ENCODE peak calls at places on chromosomes 13 and 19, in four cellular contexts. P is omental fat pad, U is neural progenitor cell, J is choroid plexus epithelial cell. E is an unnamed sample.

GRCh38 chr19:55258476-55258827 is 365 bp downstream of the PPP6R1 start:
- DNase-seq in P (no peak), J (no peak), U (peak), E (no peak)

GRCh38 chr13:112828756-112829155 is 138.9 kb downstream of the ATP11A start:
- DNase-seq in P (no peak), U (no peak), J (no peak), E (no peak)

GRCh38 chr13:31431722-31432137 is 232.0 kb downstream of the B3GLCT start:
- DNase-seq in J (peak), P (peak), U (peak), E (no peak)

GRCh38 chr13:98513837-98514236 is 63.1 kb downstream of the STK24 start:
- DNase-seq in J (no peak), P (no peak), U (no peak), E (no peak)

GRCh38 chr19:42088471-42089190 is 12.7 kb downstream of the ZNF574 start:
- DNase-seq in P (no peak), J (peak), U (no peak), E (no peak)

GRCh38 chr13:97768134-97768533 is 185.3 kb upstream of the IPO5 start:
- DNase-seq in J (no peak), P (no peak), U (no peak), E (no peak)

GRCh38 chr13:41610426-41610825 is 153.1 kb downstream of the RGCC start:
- DNase-seq in J (peak), P (no peak), U (no peak), E (peak)

GRCh38 chr19:5567360-5567970 is at the start of gene TINCR:
- DNase-seq in U (peak), J (no peak), P (no peak), E (no peak)

GRCh38 chr13:33284916-33285315 is 639 bp downstream of the STARD13 start:
- DNase-seq in P (no peak), J (peak), U (no peak), E (no peak)

GRCh38 chr19:48511800-48512503 is at the start of gene LMTK3:
- DNase-seq in P (no peak), J (no peak), U (peak), E (no peak)

GRCh38 chr13:77767413-77767812 is 69.9 kb downstream of the SLAIN1 start:
- DNase-seq in J (no peak), P (no peak), U (no peak), E (no peak)

GRCh38 chr13:114001331-114002008 is 27.6 kb upstream of the C13orf46 start:
- DNase-seq in J (no peak), U (no peak), P (no peak), E (no peak)

GRCh38 chr13:94112227-94112626 is 367.3 kb downstream of the DCT start:
- DNase-seq in U (no peak), J (peak), P (no peak), E (peak)

GRCh38 chr13:113882266-113882627 is 18.4 kb upstream of the GAS6 start:
- DNase-seq in P (no peak), J (no peak), U (no peak), E (no peak)

GRCh38 chr19:46480409-46480808 is 9.0 kb upstream of the PNMA8A start:
- DNase-seq in P (no peak), J (peak), U (peak), E (no peak)

GRCh38 chr13:70814684-70815083 is 706.4 kb upstream of the KLHL1 start:
- DNase-seq in P (no peak), U (no peak), J (no peak), E (no peak)

GRCh38 chr13:40770609-40770933 is 419 bp downstream of the MRPS31 start:
- DNase-seq in P (no peak), J (no peak), U (no peak), E (no peak)

GRCh38 chr19:42313096-42313839 is at the start of gene TMEM145:
- DNase-seq in P (no peak), U (peak), J (peak), E (no peak)

GRCh38 chr19:23509686-23510450 is 114.6 kb upstream of the ZNF91 start:
- DNase-seq in P (no peak), U (no peak), J (no peak), E (no peak)

GRCh38 chr13:106986687-106987434 is 418.9 kb upstream of the ARGLU1 start:
- DNase-seq in J (peak), U (no peak), P (no peak), E (no peak)

GRCh38 chr13:111951982-111952565 is 114.9 kb upstream of the SOX1 start:
- DNase-seq in U (no peak), J (no peak), P (no peak), E (no peak)

GRCh38 chr19:57613941-57614743 is at the start of gene ZNF134:
- DNase-seq in J (peak), U (peak), P (peak), E (peak)
- TF ChIP-seq CTCF in J (peak), U (no peak), P (no peak), E (peak)

GRCh38 chr19:21912654-21913053 is 76.7 kb upstream of the ZNF43 start:
- DNase-seq in P (no peak), U (no peak), J (no peak), E (no peak)
- TF ChIP-seq CTCF in P (no peak), U (no peak), J (no peak), E (no peak)

GRCh38 chr13:53405616-53406015 is 377.0 kb downstream of the OLFM4 start:
- DNase-seq in U (peak), J (no peak), P (no peak), E (no peak)
- TF ChIP-seq CTCF in U (peak), J (no peak), P (no peak), E (no peak)

GRCh38 chr19:54159352-54160181 is at the start of gene LENG1:
- DNase-seq in P (peak), J (peak), U (peak), E (peak)
- TF ChIP-seq CTCF in P (no peak), J (peak), U (peak), E (peak)

GRCh38 chr19:32324631-32325215 is 20.7 kb upstream of the ZNF507 start:
- DNase-seq in U (no peak), J (peak), P (no peak), E (no peak)
- TF ChIP-seq CTCF in U (no peak), J (peak), P (no peak), E (no peak)

GRCh38 chr19:4157164-4157563 is 3.7 kb downstream of the CREB3L3 start:
- DNase-seq in J (no peak), U (no peak), P (no peak), E (no peak)
- TF ChIP-seq CTCF in J (no peak), U (no peak), P (no peak), E (no peak)

GRCh38 chr19:1845642-1846041 is 2.6 kb downstream of the REXO1 start:
- DNase-seq in P (no peak), U (no peak), J (no peak), E (no peak)

GRCh38 chr19:1843116-1843515 is 5.2 kb downstream of the REXO1 start:
- DNase-seq in P (no peak), U (no peak), J (no peak), E (no peak)

GRCh38 chr19:1841209-1841924 is 6.9 kb downstream of the REXO1 start:
- DNase-seq in P (no peak), J (no peak), U (no peak), E (no peak)

GRCh38 chr19:1844536-1845515 is 3.5 kb downstream of the REXO1 start:
- DNase-seq in J (no peak), U (no peak), P (no peak), E (no peak)

GRCh38 chr19:1843646-1844394 is 4.5 kb downstream of the REXO1 start:
- DNase-seq in P (no peak), U (peak), J (peak), E (no peak)
- TF ChIP-seq CTCF in P (no peak), U (peak), J (peak), E (no peak)

GRCh38 chr13:48579167-48579918 is 46.5 kb upstream of the RCBTB2 start:
- DNase-seq in P (no peak), U (no peak), J (no peak), E (no peak)
- TF ChIP-seq CTCF in P (no peak), U (no peak), J (no peak), E (no peak)

E was measured in AG09309.